ENCODE peak calls at places on chromosomes 3 and 15, in six cellular contexts. One of them, this sample, is unnamed.

GRCh38 chr3:197874064-197874463 is 75.9 kb upstream of the RPL35A start:
- DNase-seq in psoas muscle: no peak
- DNase-seq in aorta: no peak
- DNase-seq in amygdala: no peak
- DNase-seq in GM12865: no peak
- DNase-seq in A549: no peak
- DNase-seq in this sample: no peak

GRCh38 chr3:153768559-153769469 is 352.4 kb upstream of the ARHGEF26 start:
- DNase-seq in aorta: no peak
- DNase-seq in A549: peak
- DNase-seq in psoas muscle: no peak
- DNase-seq in GM12865: peak
- DNase-seq in amygdala: no peak
- DNase-seq in this sample: peak

GRCh38 chr3:77345009-77345408 is 305.1 kb downstream of the ROBO2 start:
- DNase-seq in psoas muscle: no peak
- DNase-seq in A549: no peak
- DNase-seq in aorta: no peak
- DNase-seq in amygdala: no peak
- DNase-seq in GM12865: no peak
- DNase-seq in this sample: no peak

GRCh38 chr3:36729204-36730056 is 34.9 kb downstream of the DCLK3 start:
- DNase-seq in aorta: no peak
- DNase-seq in GM12865: peak
- DNase-seq in psoas muscle: no peak
- DNase-seq in A549: peak
- DNase-seq in amygdala: no peak
- DNase-seq in this sample: peak

GRCh38 chr3:127067116-127067910 is 84.4 kb downstream of the PLXNA1 start:
- DNase-seq in A549: no peak
- DNase-seq in GM12865: no peak
- DNase-seq in aorta: no peak
- DNase-seq in amygdala: no peak
- DNase-seq in psoas muscle: no peak
- DNase-seq in this sample: no peak

GRCh38 chr3:30548605-30549004 is 57.8 kb upstream of the TGFBR2 start:
- DNase-seq in A549: peak
- DNase-seq in aorta: no peak
- DNase-seq in GM12865: peak
- DNase-seq in amygdala: no peak
- DNase-seq in psoas muscle: no peak
- DNase-seq in this sample: no peak

GRCh38 chr3:126126811-126127431 is 43.0 kb upstream of the SLC41A3 start:
- DNase-seq in A549: no peak
- DNase-seq in amygdala: no peak
- DNase-seq in GM12865: no peak
- DNase-seq in aorta: peak
- DNase-seq in psoas muscle: peak
- DNase-seq in this sample: no peak

GRCh38 chr3:157248590-157249425 is 88.9 kb upstream of the CCNL1 start:
- DNase-seq in aorta: no peak
- DNase-seq in A549: peak
- DNase-seq in GM12865: no peak
- DNase-seq in amygdala: no peak
- DNase-seq in psoas muscle: no peak
- DNase-seq in this sample: peak

GRCh38 chr15:39597751-39598185 is 16.9 kb downstream of the THBS1 start:
- DNase-seq in amygdala: no peak
- DNase-seq in GM12865: no peak
- DNase-seq in A549: no peak
- DNase-seq in aorta: no peak
- DNase-seq in psoas muscle: no peak
- DNase-seq in this sample: peak

GRCh38 chr3:20648921-20649381 is 462.9 kb upstream of the SGO1 start:
- DNase-seq in A549: no peak
- DNase-seq in psoas muscle: no peak
- DNase-seq in GM12865: no peak
- DNase-seq in amygdala: no peak
- DNase-seq in aorta: no peak
- DNase-seq in this sample: no peak

GRCh38 chr3:42750834-42751233 is 22.2 kb downstream of the CCDC13 start:
- DNase-seq in aorta: peak
- DNase-seq in A549: no peak
- DNase-seq in GM12865: no peak
- DNase-seq in psoas muscle: no peak
- DNase-seq in amygdala: no peak
- DNase-seq in this sample: no peak

GRCh38 chr15:71103102-71103676 is 12.1 kb upstream of the THSD4 start:
- DNase-seq in GM12865: peak
- DNase-seq in aorta: no peak
- DNase-seq in amygdala: no peak
- DNase-seq in A549: peak
- DNase-seq in psoas muscle: no peak
- DNase-seq in this sample: peak

GRCh38 chr15:67018451-67018850 is 47.0 kb upstream of the SMAD3 start:
- DNase-seq in GM12865: no peak
- DNase-seq in psoas muscle: no peak
- DNase-seq in A549: no peak
- DNase-seq in amygdala: no peak
- DNase-seq in aorta: no peak
- DNase-seq in this sample: no peak

This sample was measured in ACHN.